ENCODE peak calls at places on chromosome 5, in five cellular contexts. G, S, X, M and D are unnamed samples.

GRCh38 chr5:28084069-28084468 is 1045.7 kb upstream of the CDH9 start:
- DNase-seq in X (no peak), M (no peak), S (no peak), G (no peak), D (no peak)

GRCh38 chr5:43985411-43985810 is 382.4 kb downstream of the NNT start:
- DNase-seq in M (no peak), S (no peak), X (no peak), G (no peak), D (no peak)

GRCh38 chr5:108046955-108047670 is 334.8 kb downstream of the FBXL17 start:
- DNase-seq in S (no peak), M (no peak), G (no peak), X (no peak), D (no peak)

GRCh38 chr5:105970919-105971318 is 1699.8 kb downstream of the EFNA5 start:
- DNase-seq in G (no peak), S (no peak), X (no peak), M (no peak), D (no peak)

GRCh38 chr5:137624786-137625349 is 111.0 kb downstream of the KLHL3 start:
- DNase-seq in G (peak; percentile 24), S (no peak), X (no peak), M (no peak), D (no peak)

GRCh38 chr5:88897748-88898147 is 14.8 kb upstream of the MEF2C start:
- DNase-seq in G (no peak), X (no peak), M (no peak), S (no peak), D (no peak)

GRCh38 chr5:159409801-159410200 is 79.5 kb upstream of the IL12B start:
- DNase-seq in G (no peak), X (no peak), S (no peak), M (no peak), D (no peak)

GRCh38 chr5:36900279-36900678 is 23.7 kb downstream of the NIPBL start:
- DNase-seq in X (no peak), G (no peak), M (no peak), S (no peak), D (no peak)

GRCh38 chr5:87069974-87070608 is 197.6 kb upstream of the RASA1 start:
- DNase-seq in S (no peak), M (no peak), G (peak; percentile 45), X (no peak), D (peak; percentile 11)

GRCh38 chr5:87421307-87421706 is 8.6 kb upstream of the CCNH start:
- DNase-seq in X (no peak), M (no peak), G (no peak), S (no peak), D (no peak)

GRCh38 chr5:61252643-61252925 is 79.5 kb upstream of the ZSWIM6 start:
- DNase-seq in G (no peak), S (no peak), X (no peak), M (no peak), D (no peak)

GRCh38 chr5:156327306-156327705 is 342 bp downstream of the SGCD start:
- DNase-seq in X (no peak), S (no peak), M (no peak), G (no peak), D (no peak)

GRCh38 chr5:31935702-31936347 is 238.3 kb downstream of the GOLPH3 start:
- DNase-seq in X (no peak), S (no peak), G (no peak), M (no peak), D (no peak)

GRCh38 chr5:8770431-8770830 is 775.4 kb downstream of the SEMA5A start:
- DNase-seq in G (no peak), X (no peak), M (no peak), S (no peak), D (no peak)

GRCh38 chr5:142925795-142926194 is 155.6 kb downstream of the ARHGAP26 start:
- DNase-seq in S (no peak), G (no peak), M (no peak), X (no peak), D (no peak)

GRCh38 chr5:147057051-147057450 is 177.8 kb upstream of the STK32A start:
- DNase-seq in S (no peak), M (no peak), G (no peak), X (no peak), D (no peak)

GRCh38 chr5:154107729-154108128 is 69.0 kb downstream of the MFAP3 start:
- DNase-seq in S (no peak), X (no peak), G (no peak), M (no peak), D (no peak)